ENCODE peak calls at places on chromosome 11, in eight cellular contexts. One of them, this sample, is unnamed.

GRCh38 chr11:70510106-70510505 is 111.8 kb downstream of the CTTN start:
- DNase-seq in activated CD8-positive, alpha-beta memory T cell treated with anti-CD3 and anti-CD28 coated beads, Interleukin-2, amount 50 U/mL, for 48 hours: no peak
- DNase-seq in mucosa of gallbladder: no peak
- DNase-seq in AML-193: no peak
- DNase-seq in cardiac muscle cell: no peak
- DNase-seq in body of pancreas: no peak
- DNase-seq in hepatocyte: no peak
- DNase-seq in OCI-LY7: no peak
- DNase-seq in this sample: no peak

GRCh38 chr11:77374611-77375031 is 73.1 kb upstream of the GDPD4 start:
- DNase-seq in activated CD8-positive, alpha-beta memory T cell treated with anti-CD3 and anti-CD28 coated beads, Interleukin-2, amount 50 U/mL, for 48 hours: no peak
- DNase-seq in mucosa of gallbladder: no peak
- DNase-seq in AML-193: no peak
- DNase-seq in cardiac muscle cell: no peak
- DNase-seq in body of pancreas: no peak
- DNase-seq in hepatocyte: no peak
- DNase-seq in OCI-LY7: no peak
- DNase-seq in this sample: no peak

GRCh38 chr11:122178795-122179194 is 62.8 kb upstream of the BLID start:
- DNase-seq in activated CD8-positive, alpha-beta memory T cell treated with anti-CD3 and anti-CD28 coated beads, Interleukin-2, amount 50 U/mL, for 48 hours: no peak
- DNase-seq in mucosa of gallbladder: no peak
- DNase-seq in AML-193: no peak
- DNase-seq in cardiac muscle cell: no peak
- DNase-seq in body of pancreas: no peak
- DNase-seq in hepatocyte: no peak
- DNase-seq in OCI-LY7: no peak
- DNase-seq in this sample: no peak

GRCh38 chr11:69531717-69532088 is 50.2 kb downstream of the LINC01488 start:
- DNase-seq in activated CD8-positive, alpha-beta memory T cell treated with anti-CD3 and anti-CD28 coated beads, Interleukin-2, amount 50 U/mL, for 48 hours: peak
- DNase-seq in mucosa of gallbladder: no peak
- DNase-seq in AML-193: no peak
- DNase-seq in cardiac muscle cell: no peak
- DNase-seq in body of pancreas: no peak
- DNase-seq in hepatocyte: no peak
- DNase-seq in OCI-LY7: no peak
- DNase-seq in this sample: no peak

GRCh38 chr11:65426839-65427690 is 4.5 kb downstream of the NEAT1 start:
- DNase-seq in activated CD8-positive, alpha-beta memory T cell treated with anti-CD3 and anti-CD28 coated beads, Interleukin-2, amount 50 U/mL, for 48 hours: peak
- DNase-seq in mucosa of gallbladder: no peak
- DNase-seq in AML-193: no peak
- DNase-seq in cardiac muscle cell: no peak
- DNase-seq in body of pancreas: peak
- DNase-seq in hepatocyte: peak
- DNase-seq in OCI-LY7: peak
- DNase-seq in this sample: peak

GRCh38 chr11:8872017-8872416 is 39.0 kb upstream of the AKIP1 start:
- DNase-seq in activated CD8-positive, alpha-beta memory T cell treated with anti-CD3 and anti-CD28 coated beads, Interleukin-2, amount 50 U/mL, for 48 hours: no peak
- DNase-seq in mucosa of gallbladder: no peak
- DNase-seq in AML-193: no peak
- DNase-seq in cardiac muscle cell: no peak
- DNase-seq in body of pancreas: peak
- DNase-seq in hepatocyte: no peak
- DNase-seq in OCI-LY7: no peak
- DNase-seq in this sample: no peak

GRCh38 chr11:68488623-68489022 is 28.1 kb downstream of the PPP6R3 start:
- DNase-seq in activated CD8-positive, alpha-beta memory T cell treated with anti-CD3 and anti-CD28 coated beads, Interleukin-2, amount 50 U/mL, for 48 hours: no peak
- DNase-seq in mucosa of gallbladder: no peak
- DNase-seq in AML-193: no peak
- DNase-seq in cardiac muscle cell: no peak
- DNase-seq in body of pancreas: no peak
- DNase-seq in hepatocyte: no peak
- DNase-seq in OCI-LY7: no peak
- DNase-seq in this sample: no peak

GRCh38 chr11:134048028-134048427 is 20.8 kb upstream of the JAM3 start:
- DNase-seq in activated CD8-positive, alpha-beta memory T cell treated with anti-CD3 and anti-CD28 coated beads, Interleukin-2, amount 50 U/mL, for 48 hours: no peak
- DNase-seq in mucosa of gallbladder: no peak
- DNase-seq in AML-193: no peak
- DNase-seq in cardiac muscle cell: no peak
- DNase-seq in body of pancreas: no peak
- DNase-seq in hepatocyte: no peak
- DNase-seq in OCI-LY7: no peak
- DNase-seq in this sample: no peak

This sample was measured in cerebellar cortex.